ENCODE peak calls at places on chromosomes 1 and 21, in six cellular contexts. One of them, this sample, is unnamed.

GRCh38 chr1:9326596-9326995 is 33.9 kb downstream of the SPSB1 start:
- DNase-seq in HL-60: no peak
- DNase-seq in K562: no peak
- DNase-seq in H1: no peak
- DNase-seq in SK-N-SH: no peak
- DNase-seq in HepG2: no peak
- DNase-seq in this sample: no peak

GRCh38 chr21:16116798-16117197 is 387.0 kb downstream of the USP25 start:
- DNase-seq in H1: no peak
- DNase-seq in K562: no peak
- DNase-seq in HepG2: no peak
- DNase-seq in SK-N-SH: no peak
- DNase-seq in HL-60: no peak
- DNase-seq in this sample: no peak

GRCh38 chr21:46006547-46007497 is 25.3 kb downstream of the COL6A1 start:
- DNase-seq in SK-N-SH: peak; percentile 22
- DNase-seq in H1: peak; percentile 38
- DNase-seq in HL-60: no peak
- DNase-seq in HepG2: no peak
- DNase-seq in K562: no peak
- DNase-seq in this sample: no peak

GRCh38 chr1:64948216-64948615 is 18.1 kb downstream of the JAK1 start:
- DNase-seq in SK-N-SH: no peak
- DNase-seq in K562: no peak
- DNase-seq in HL-60: no peak
- DNase-seq in HepG2: no peak
- DNase-seq in H1: no peak
- DNase-seq in this sample: no peak

GRCh38 chr1:206651958-206652890 is 16.9 kb downstream of the DYRK3 start:
- DNase-seq in H1: no peak
- DNase-seq in HepG2: no peak
- DNase-seq in SK-N-SH: no peak
- DNase-seq in HL-60: no peak
- DNase-seq in K562: peak; percentile 28
- DNase-seq in this sample: no peak

GRCh38 chr1:184035719-184036516 is 1.6 kb downstream of the COLGALT2 start:
- DNase-seq in HL-60: no peak
- DNase-seq in H1: no peak
- DNase-seq in HepG2: peak; percentile 64
- DNase-seq in K562: no peak
- DNase-seq in SK-N-SH: no peak
- DNase-seq in this sample: no peak

GRCh38 chr1:11746092-11746491 is 10.2 kb downstream of the AGTRAP start:
- DNase-seq in K562: no peak
- DNase-seq in HepG2: no peak
- DNase-seq in HL-60: no peak
- DNase-seq in SK-N-SH: no peak
- DNase-seq in H1: no peak
- DNase-seq in this sample: no peak

GRCh38 chr1:43144228-43144627 is 27.9 kb downstream of the EBNA1BP2 start:
- DNase-seq in SK-N-SH: no peak
- DNase-seq in HepG2: no peak
- DNase-seq in HL-60: no peak
- DNase-seq in H1: no peak
- DNase-seq in K562: no peak
- DNase-seq in this sample: no peak

GRCh38 chr1:45804671-45804973 is 1.2 kb downstream of the MAST2 start:
- DNase-seq in HepG2: no peak
- DNase-seq in K562: no peak
- DNase-seq in H1: no peak
- DNase-seq in SK-N-SH: no peak
- DNase-seq in HL-60: no peak
- DNase-seq in this sample: no peak

GRCh38 chr1:208604295-208604694 is 360.1 kb upstream of the PLXNA2 start:
- DNase-seq in K562: no peak
- DNase-seq in HepG2: no peak
- DNase-seq in H1: no peak
- DNase-seq in SK-N-SH: no peak
- DNase-seq in HL-60: no peak
- DNase-seq in this sample: peak; percentile 66

GRCh38 chr1:22024485-22025367 is 23.3 kb downstream of the CELA3A start:
- DNase-seq in SK-N-SH: peak; percentile 64
- DNase-seq in HL-60: peak; percentile 58
- DNase-seq in K562: peak; percentile 62
- DNase-seq in HepG2: peak; percentile 72
- DNase-seq in H1: no peak
- DNase-seq in this sample: no peak

GRCh38 chr1:19792237-19793002 is 7.3 kb downstream of the TMCO4 start:
- DNase-seq in SK-N-SH: no peak
- DNase-seq in H1: no peak
- DNase-seq in HL-60: no peak
- DNase-seq in K562: no peak
- DNase-seq in HepG2: peak; percentile 19
- DNase-seq in this sample: no peak

GRCh38 chr1:67460648-67461500 is 30.7 kb upstream of the SERBP1 start:
- DNase-seq in HL-60: no peak
- DNase-seq in HepG2: no peak
- DNase-seq in H1: no peak
- DNase-seq in SK-N-SH: no peak
- DNase-seq in K562: no peak
- DNase-seq in this sample: no peak

GRCh38 chr1:192739476-192740184 is 69.2 kb upstream of the RGS2 start:
- DNase-seq in HL-60: no peak
- DNase-seq in K562: no peak
- DNase-seq in HepG2: peak; percentile 71
- DNase-seq in SK-N-SH: no peak
- DNase-seq in H1: no peak
- DNase-seq in this sample: no peak

GRCh38 chr21:25375675-25376074 is 231.6 kb downstream of the MRPL39 start:
- DNase-seq in SK-N-SH: no peak
- DNase-seq in HL-60: no peak
- DNase-seq in K562: no peak
- DNase-seq in H1: no peak
- DNase-seq in HepG2: no peak
- DNase-seq in this sample: no peak

GRCh38 chr1:182032251-182032650 is 29.3 kb downstream of the ZNF648 start:
- DNase-seq in HepG2: no peak
- DNase-seq in K562: no peak
- DNase-seq in H1: no peak
- DNase-seq in HL-60: no peak
- DNase-seq in SK-N-SH: no peak
- DNase-seq in this sample: no peak

GRCh38 chr1:27659497-27660299 is 12.3 kb downstream of the IFI6 start:
- DNase-seq in H1: peak; percentile 97
- DNase-seq in HepG2: peak; percentile 53
- DNase-seq in K562: peak; percentile 96
- DNase-seq in HL-60: peak; percentile 82
- DNase-seq in SK-N-SH: peak; percentile 96
- DNase-seq in this sample: peak; percentile 72

GRCh38 chr1:64878090-64878489 is 88.3 kb downstream of the JAK1 start:
- DNase-seq in K562: no peak
- DNase-seq in SK-N-SH: no peak
- DNase-seq in HepG2: no peak
- DNase-seq in H1: no peak
- DNase-seq in HL-60: no peak
- DNase-seq in this sample: no peak

GRCh38 chr1:112513112-112513870 is 4.5 kb downstream of the WNT2B start:
- DNase-seq in SK-N-SH: no peak
- DNase-seq in HepG2: no peak
- DNase-seq in HL-60: no peak
- DNase-seq in H1: no peak
- DNase-seq in K562: no peak
- DNase-seq in this sample: no peak
- TF ChIP-seq GABPA in SK-N-SH: no peak
- TF ChIP-seq GABPA in HepG2: no peak
- TF ChIP-seq GABPA in HL-60: no peak
- TF ChIP-seq GABPA in H1: no peak
- TF ChIP-seq GABPA in K562: no peak
- TF ChIP-seq GABPA in this sample: no peak

GRCh38 chr1:52032785-52033131 is 852 bp downstream of the KTI12 start:
- DNase-seq in HL-60: peak; percentile 50
- DNase-seq in H1: peak; percentile 56
- DNase-seq in SK-N-SH: peak; percentile 65
- DNase-seq in HepG2: peak; percentile 15
- DNase-seq in K562: peak; percentile 49
- DNase-seq in this sample: no peak
- TF ChIP-seq GABPA in HL-60: no peak
- TF ChIP-seq GABPA in H1: no peak
- TF ChIP-seq GABPA in SK-N-SH: no peak
- TF ChIP-seq GABPA in HepG2: no peak
- TF ChIP-seq GABPA in K562: no peak
- TF ChIP-seq GABPA in this sample: no peak

GRCh38 chr1:245802941-245803665 is 648.3 kb downstream of the KIF26B start:
- DNase-seq in H1: peak; percentile 24
- DNase-seq in SK-N-SH: no peak
- DNase-seq in HepG2: no peak
- DNase-seq in K562: peak; percentile 33
- DNase-seq in HL-60: no peak
- DNase-seq in this sample: no peak
- TF ChIP-seq GABPA in H1: no peak
- TF ChIP-seq GABPA in SK-N-SH: no peak
- TF ChIP-seq GABPA in HepG2: no peak
- TF ChIP-seq GABPA in K562: no peak
- TF ChIP-seq GABPA in HL-60: no peak
- TF ChIP-seq GABPA in this sample: no peak

GRCh38 chr1:1989102-1989542 is 14.5 kb downstream of the CFAP74 start:
- DNase-seq in K562: no peak
- DNase-seq in HL-60: no peak
- DNase-seq in HepG2: no peak
- DNase-seq in H1: no peak
- DNase-seq in SK-N-SH: peak; percentile 38
- DNase-seq in this sample: no peak
- TF ChIP-seq GABPA in K562: no peak
- TF ChIP-seq GABPA in HL-60: no peak
- TF ChIP-seq GABPA in HepG2: no peak
- TF ChIP-seq GABPA in H1: no peak
- TF ChIP-seq GABPA in SK-N-SH: no peak
- TF ChIP-seq GABPA in this sample: no peak